ENCODE peak calls at places on chromosomes 2 and 18, in four cellular contexts. One of them, this sample, is unnamed.

GRCh38 chr2:100321881-100322820 is at the start of gene LONRF2:
- DNase-seq in H9: peak; percentile 50
- DNase-seq in IMR-90: no peak
- DNase-seq in mesenchymal stem cell: peak; percentile 2
- DNase-seq in this sample: peak; percentile 25

GRCh38 chr2:129061079-129061785 is 742.6 kb upstream of the HS6ST1 start:
- DNase-seq in H9: no peak
- DNase-seq in IMR-90: peak; percentile 65
- DNase-seq in mesenchymal stem cell: peak; percentile 92
- DNase-seq in this sample: no peak

GRCh38 chr2:96407041-96407918 is 71.7 kb downstream of the NCAPH start:
- DNase-seq in H9: peak; percentile 84
- DNase-seq in IMR-90: peak; percentile 79
- DNase-seq in mesenchymal stem cell: peak; percentile 74
- DNase-seq in this sample: peak; percentile 55

GRCh38 chr2:84694088-84694622 is 177.9 kb downstream of the DNAH6 start:
- DNase-seq in H9: no peak
- DNase-seq in IMR-90: no peak
- DNase-seq in mesenchymal stem cell: no peak
- DNase-seq in this sample: no peak

GRCh38 chr2:16128746-16129610 is 188.6 kb downstream of the MYCN start:
- DNase-seq in H9: no peak
- DNase-seq in IMR-90: no peak
- DNase-seq in mesenchymal stem cell: no peak
- DNase-seq in this sample: no peak

GRCh38 chr18:57544958-57545661 is 41.4 kb downstream of the FECH start:
- DNase-seq in H9: no peak
- DNase-seq in IMR-90: no peak
- DNase-seq in mesenchymal stem cell: no peak
- DNase-seq in this sample: no peak

GRCh38 chr2:25018681-25019080 is 23.2 kb upstream of the EFR3B start:
- DNase-seq in H9: no peak
- DNase-seq in IMR-90: no peak
- DNase-seq in mesenchymal stem cell: no peak
- DNase-seq in this sample: peak; percentile 92

GRCh38 chr18:70279470-70279869 is 9.4 kb upstream of the SOCS6 start:
- DNase-seq in H9: no peak
- DNase-seq in IMR-90: peak; percentile 22
- DNase-seq in mesenchymal stem cell: no peak
- DNase-seq in this sample: peak; percentile 31

GRCh38 chr18:7748252-7749000 is 181.3 kb downstream of the PTPRM start:
- DNase-seq in H9: no peak
- DNase-seq in IMR-90: no peak
- DNase-seq in mesenchymal stem cell: no peak
- DNase-seq in this sample: no peak

GRCh38 chr2:481388-481787 is 193.5 kb upstream of the ALKAL2 start:
- DNase-seq in H9: peak; percentile 73
- DNase-seq in IMR-90: no peak
- DNase-seq in mesenchymal stem cell: no peak
- DNase-seq in this sample: no peak

GRCh38 chr2:143686585-143687164 is 557.5 kb downstream of the ARHGAP15 start:
- DNase-seq in H9: no peak
- DNase-seq in IMR-90: peak; percentile 43
- DNase-seq in mesenchymal stem cell: peak; percentile 28
- DNase-seq in this sample: peak; percentile 57

GRCh38 chr2:241850544-241851324 is 8.0 kb downstream of the PDCD1 start:
- DNase-seq in H9: peak; percentile 30
- DNase-seq in IMR-90: no peak
- DNase-seq in mesenchymal stem cell: no peak
- DNase-seq in this sample: no peak
- H3K4ac ChIP-seq in H9: no peak overlapping the region
- H3K4ac ChIP-seq in IMR-90: no peak overlapping the region
- H3K4ac ChIP-seq in mesenchymal stem cell: no peak overlapping the region
- H3K4ac ChIP-seq in this sample: no peak overlapping the region

GRCh38 chr18:8976606-8977005 is 125.9 kb upstream of the NDUFV2 start:
- DNase-seq in H9: no peak
- DNase-seq in IMR-90: peak; percentile 76
- DNase-seq in mesenchymal stem cell: no peak
- DNase-seq in this sample: no peak
- H3K4ac ChIP-seq in H9: no peak overlapping the region
- H3K4ac ChIP-seq in IMR-90: peak overlapping the region; percentile 43
- H3K4ac ChIP-seq in mesenchymal stem cell: no peak overlapping the region
- H3K4ac ChIP-seq in this sample: no peak overlapping the region

DNA sequence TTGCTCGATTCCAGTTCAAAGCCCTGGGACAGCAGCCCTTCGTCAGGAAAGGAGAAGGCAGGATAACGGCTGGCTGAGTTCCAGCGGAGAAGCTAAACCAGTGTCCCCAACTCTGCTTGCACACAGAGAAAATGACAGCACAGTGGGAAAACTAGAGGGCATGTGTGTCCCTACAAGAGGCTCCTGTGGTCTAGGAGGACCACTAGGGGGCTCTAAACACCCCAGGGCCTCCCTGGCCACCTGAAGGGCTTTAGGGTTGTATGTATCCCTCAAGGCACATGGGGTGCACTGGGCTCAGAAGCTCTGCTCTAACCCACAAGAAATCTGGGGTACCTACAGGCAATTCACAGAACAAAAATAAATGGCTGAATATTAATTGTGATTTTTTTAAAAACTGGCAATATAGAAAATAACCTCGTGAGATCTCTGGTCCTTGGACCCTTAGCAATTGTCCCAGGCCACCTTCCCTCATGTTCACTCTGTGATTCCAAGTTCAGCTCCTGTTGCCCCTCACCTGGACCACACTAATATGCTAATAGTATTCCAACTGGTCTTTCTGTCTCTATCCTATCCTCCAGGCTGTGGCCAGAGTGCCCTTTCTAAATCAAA is 17.5 kb downstream of the STAT1 start:
- DNase-seq in H9: peak; percentile 56
- DNase-seq in IMR-90: peak; percentile 34
- DNase-seq in mesenchymal stem cell: peak; percentile 62
- DNase-seq in this sample: peak; percentile 40
- H3K4ac ChIP-seq in H9: no peak overlapping the region
- H3K4ac ChIP-seq in IMR-90: no peak overlapping the region
- H3K4ac ChIP-seq in mesenchymal stem cell: no peak overlapping the region
- H3K4ac ChIP-seq in this sample: no peak overlapping the region

GRCh38 chr2:127681976-127682857 is 6.9 kb upstream of the LIMS2 start:
- DNase-seq in H9: no peak
- DNase-seq in IMR-90: no peak
- DNase-seq in mesenchymal stem cell: no peak
- DNase-seq in this sample: no peak

GRCh38 chr2:127685410-127686110 is 10.2 kb upstream of the LIMS2 start:
- DNase-seq in H9: no peak
- DNase-seq in IMR-90: no peak
- DNase-seq in mesenchymal stem cell: no peak
- DNase-seq in this sample: no peak

GRCh38 chr2:127683056-127683455 is 7.7 kb upstream of the LIMS2 start:
- DNase-seq in H9: no peak
- DNase-seq in IMR-90: no peak
- DNase-seq in mesenchymal stem cell: no peak
- DNase-seq in this sample: no peak

GRCh38 chr2:127681288-127681771 is 6.0 kb upstream of the LIMS2 start:
- DNase-seq in H9: peak; percentile 63
- DNase-seq in IMR-90: no peak
- DNase-seq in mesenchymal stem cell: no peak
- DNase-seq in this sample: no peak

DNA sequence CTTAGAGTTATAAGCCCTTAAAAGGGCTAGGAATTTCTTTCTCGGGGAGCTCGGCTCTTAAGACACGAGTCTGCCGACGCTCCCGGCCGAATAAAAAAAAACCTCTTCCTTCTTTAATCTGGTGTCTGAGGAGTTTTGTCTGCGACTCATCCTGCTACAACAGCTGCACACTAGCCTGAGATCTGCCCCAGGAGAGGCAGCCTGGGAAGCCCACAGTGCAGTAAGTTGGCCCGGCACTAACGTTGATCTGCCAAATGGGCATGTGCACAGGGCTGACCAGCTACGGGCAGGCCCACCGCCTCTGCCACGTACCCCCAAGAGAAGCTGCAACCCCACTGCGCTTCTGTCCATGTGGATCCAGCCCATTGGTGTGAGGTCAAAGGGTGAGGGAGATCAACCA is 8.4 kb upstream of the LIMS2 start:
- DNase-seq in H9: no peak
- DNase-seq in IMR-90: peak; percentile 53
- DNase-seq in mesenchymal stem cell: peak; percentile 62
- DNase-seq in this sample: no peak
- H3K4ac ChIP-seq in H9: no peak overlapping the region
- H3K4ac ChIP-seq in IMR-90: peak overlapping the region; percentile 32
- H3K4ac ChIP-seq in mesenchymal stem cell: no peak overlapping the region
- H3K4ac ChIP-seq in this sample: no peak overlapping the region

DNA sequence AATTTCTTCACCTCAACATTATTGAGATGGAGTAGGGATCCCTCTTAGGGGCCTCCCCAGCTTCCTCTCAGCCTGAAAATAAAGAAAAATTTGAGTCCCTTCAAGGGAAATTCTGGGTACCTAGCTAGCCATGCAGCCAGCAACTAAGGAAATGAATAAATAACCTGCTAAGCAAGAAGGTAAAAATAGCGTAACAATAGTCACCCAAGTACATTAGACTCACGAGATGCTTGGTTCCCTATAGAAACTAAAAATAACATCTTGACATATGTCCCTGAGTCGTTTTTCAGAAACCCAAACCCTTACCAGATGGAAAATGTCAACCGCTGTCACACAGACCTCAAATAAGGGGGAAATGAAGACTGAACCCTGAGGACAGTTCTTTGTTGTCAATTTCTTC is 51.9 kb downstream of the CACNB4 start:
- DNase-seq in H9: no peak
- DNase-seq in IMR-90: no peak
- DNase-seq in mesenchymal stem cell: no peak
- DNase-seq in this sample: no peak
- H3K4ac ChIP-seq in H9: no peak overlapping the region
- H3K4ac ChIP-seq in IMR-90: no peak overlapping the region
- H3K4ac ChIP-seq in mesenchymal stem cell: no peak overlapping the region
- H3K4ac ChIP-seq in this sample: no peak overlapping the region